ENCODE peak calls at places on chromosomes 7 and 10, in eight cellular contexts. M is GM20000, J is pancreas, K is astrocyte of the spinal cord, H is Calu3, R is HCT116, G is HFFc6, D is natural killer cell. S is an unnamed sample.

GRCh38 chr7:1046722-1047679 is 2.7 kb downstream of the GPR146 start:
- DNase-seq in R (no peak), G (no peak), H (peak), D (no peak), M (no peak), K (no peak), J (no peak), S (no peak)

GRCh38 chr10:84185526-84186175 is 8.7 kb upstream of the CDHR1 start:
- DNase-seq in J (no peak), H (no peak), G (no peak), D (no peak), M (no peak), R (no peak), K (no peak), S (no peak)

GRCh38 chr7:50661345-50662058 is 96.3 kb upstream of the DDC start:
- DNase-seq in J (no peak), M (no peak), D (no peak), R (no peak), K (no peak), H (no peak), G (no peak), S (peak)

GRCh38 chr7:131431289-131431688 is 103.6 kb downstream of the MKLN1 start:
- DNase-seq in D (no peak), M (no peak), J (peak), R (no peak), H (no peak), G (no peak), K (peak), S (no peak)

GRCh38 chr10:6649107-6649720 is 69.1 kb upstream of the PRKCQ start:
- DNase-seq in M (no peak), G (no peak), D (no peak), R (no peak), H (no peak), K (no peak), J (no peak), S (no peak)

GRCh38 chr7:129136887-129137647 is 7.4 kb upstream of the TSPAN33 start:
- DNase-seq in M (peak), G (no peak), R (no peak), J (no peak), K (no peak), H (no peak), D (no peak), S (no peak)

GRCh38 chr7:88758355-88759215 is 915 bp upstream of the ZNF804B start:
- DNase-seq in J (peak), K (peak), R (no peak), G (no peak), H (peak), D (no peak), M (peak), S (no peak)

GRCh38 chr10:27695704-27696103 is 49.9 kb downstream of the MKX start:
- DNase-seq in R (no peak), M (no peak), G (no peak), K (no peak), J (no peak), H (no peak), D (no peak), S (no peak)

GRCh38 chr10:70920519-70920918 is 32.2 kb upstream of the PCBD1 start:
- DNase-seq in D (no peak), K (no peak), J (peak), M (no peak), R (no peak), H (peak), G (no peak), S (no peak)

GRCh38 chr7:44274623-44274975 is 50.8 kb downstream of the CAMK2B start:
- DNase-seq in G (no peak), M (no peak), R (no peak), J (no peak), H (no peak), K (no peak), D (no peak), S (no peak)

GRCh38 chr7:64308019-64308275 is 5.8 kb upstream of the ZNF736 start:
- DNase-seq in M (no peak), K (no peak), R (no peak), H (no peak), J (no peak), G (no peak), D (no peak), S (no peak)

GRCh38 chr7:96017877-96018276 is 245.5 kb downstream of the DYNC1I1 start:
- DNase-seq in K (no peak), H (peak), R (no peak), D (no peak), G (no peak), M (no peak), J (peak), S (no peak)

GRCh38 chr10:3750884-3751283 is 34.1 kb downstream of the KLF6 start:
- DNase-seq in G (no peak), K (no peak), M (no peak), D (no peak), H (no peak), R (no peak), J (no peak), S (no peak)

GRCh38 chr7:3338161-3338560 is 37.1 kb downstream of the SDK1 start:
- DNase-seq in M (no peak), J (peak), H (no peak), D (no peak), R (no peak), K (no peak), G (no peak), S (no peak)

GRCh38 chr10:117318909-117319308 is 56.3 kb downstream of the PDZD8 start:
- DNase-seq in J (no peak), K (peak), D (no peak), G (peak), R (no peak), H (no peak), M (no peak), S (no peak)

GRCh38 chr7:86932038-86932512 is 127.4 kb downstream of the ELAPOR2 start:
- DNase-seq in G (peak), R (no peak), J (no peak), K (peak), D (no peak), M (no peak), H (no peak), S (no peak)

GRCh38 chr10:8908013-8908412 is 853.5 kb downstream of the GATA3 start:
- DNase-seq in G (no peak), D (no peak), J (no peak), K (no peak), R (no peak), M (no peak), H (no peak), S (no peak)

GRCh38 chr7:154777023-154777422 is 225.9 kb downstream of the PAXIP1 start:
- DNase-seq in M (no peak), G (peak), J (no peak), H (no peak), K (no peak), D (no peak), R (peak), S (no peak)

GRCh38 chr10:132534348-132535064 is 3.1 kb upstream of the INPP5A start:
- DNase-seq in R (no peak), H (no peak), D (no peak), G (no peak), K (no peak), M (no peak), J (no peak), S (no peak)

GRCh38 chr7:55951637-55952351 is at the start of gene MRPS17:
- DNase-seq in K (peak), G (peak), H (peak), M (peak), D (peak), J (peak), R (peak), S (peak)

GRCh38 chr10:9253121-9253520 is 1198.6 kb downstream of the GATA3 start:
- DNase-seq in D (no peak), K (peak), G (peak), H (no peak), R (no peak), J (no peak), M (no peak), S (no peak)

GRCh38 chr7:16098585-16099179 is 322.7 kb downstream of the CRPPA start:
- DNase-seq in J (no peak), G (no peak), K (peak), M (no peak), R (peak), D (no peak), H (peak), S (no peak)

GRCh38 chr7:25752967-25753791 is 398.8 kb upstream of the NFE2L3 start:
- DNase-seq in R (no peak), G (no peak), J (no peak), K (no peak), D (no peak), H (no peak), M (no peak), S (no peak)

GRCh38 chr10:101229275-101230184 is at the start of gene LBX1:
- DNase-seq in G (no peak), D (no peak), H (no peak), K (no peak), J (no peak), M (peak), R (no peak), S (no peak)

GRCh38 chr7:112517487-112517886 is 36.7 kb downstream of the LSMEM1 start:
- DNase-seq in M (no peak), H (no peak), D (no peak), G (no peak), J (no peak), K (no peak), R (no peak), S (no peak)

GRCh38 chr10:119207367-119207668 is at the start of gene GRK5:
- DNase-seq in H (peak), J (peak), R (peak), K (peak), M (peak), G (peak), D (peak), S (peak)

GRCh38 chr7:44534501-44534900 is 6.6 kb downstream of the NPC1L1 start:
- DNase-seq in K (peak), D (peak), H (peak), M (peak), G (no peak), R (peak), J (no peak), S (peak)

GRCh38 chr7:158869876-158870275 is 13.5 kb downstream of the DYNC2I1 start:
- DNase-seq in D (no peak), R (no peak), M (no peak), H (no peak), G (no peak), K (no peak), J (no peak), S (no peak)

GRCh38 chr7:1953199-1954190 is 279.2 kb downstream of the MAD1L1 start:
- DNase-seq in K (no peak), M (no peak), D (no peak), H (no peak), R (no peak), G (no peak), J (no peak), S (no peak)

GRCh38 chr7:18509491-18509890 is 13.9 kb downstream of the HDAC9 start:
- DNase-seq in H (no peak), R (no peak), M (no peak), J (no peak), D (no peak), G (no peak), K (peak), S (no peak)

GRCh38 chr7:131879424-131879823 is 323.0 kb upstream of the PODXL start:
- DNase-seq in D (no peak), M (no peak), K (no peak), G (no peak), H (no peak), J (no peak), R (no peak), S (no peak)

GRCh38 chr10:60747817-60748469 is 30.3 kb upstream of the CDK1 start:
- DNase-seq in R (no peak), J (no peak), H (no peak), D (no peak), M (no peak), K (no peak), G (no peak), S (no peak)

GRCh38 chr7:151798851-151799428 is 78.0 kb downstream of the PRKAG2 start:
- DNase-seq in G (no peak), K (no peak), J (no peak), R (no peak), M (no peak), H (no peak), D (no peak), S (no peak)

GRCh38 chr10:6239213-6239991 is 36.7 kb downstream of the PFKFB3 start:
- DNase-seq in H (peak), D (no peak), J (no peak), K (peak), R (peak), G (peak), M (peak), S (peak)

GRCh38 chr10:100828744-100829102 is 83.3 kb downstream of the PAX2 start:
- DNase-seq in G (no peak), H (no peak), J (peak), M (peak), D (no peak), K (no peak), R (no peak), S (no peak)

GRCh38 chr7:77738871-77739270 is 42.6 kb downstream of the RSBN1L start:
- DNase-seq in D (no peak), K (peak), M (no peak), G (peak), H (no peak), R (no peak), J (no peak), S (no peak)

DNA sequence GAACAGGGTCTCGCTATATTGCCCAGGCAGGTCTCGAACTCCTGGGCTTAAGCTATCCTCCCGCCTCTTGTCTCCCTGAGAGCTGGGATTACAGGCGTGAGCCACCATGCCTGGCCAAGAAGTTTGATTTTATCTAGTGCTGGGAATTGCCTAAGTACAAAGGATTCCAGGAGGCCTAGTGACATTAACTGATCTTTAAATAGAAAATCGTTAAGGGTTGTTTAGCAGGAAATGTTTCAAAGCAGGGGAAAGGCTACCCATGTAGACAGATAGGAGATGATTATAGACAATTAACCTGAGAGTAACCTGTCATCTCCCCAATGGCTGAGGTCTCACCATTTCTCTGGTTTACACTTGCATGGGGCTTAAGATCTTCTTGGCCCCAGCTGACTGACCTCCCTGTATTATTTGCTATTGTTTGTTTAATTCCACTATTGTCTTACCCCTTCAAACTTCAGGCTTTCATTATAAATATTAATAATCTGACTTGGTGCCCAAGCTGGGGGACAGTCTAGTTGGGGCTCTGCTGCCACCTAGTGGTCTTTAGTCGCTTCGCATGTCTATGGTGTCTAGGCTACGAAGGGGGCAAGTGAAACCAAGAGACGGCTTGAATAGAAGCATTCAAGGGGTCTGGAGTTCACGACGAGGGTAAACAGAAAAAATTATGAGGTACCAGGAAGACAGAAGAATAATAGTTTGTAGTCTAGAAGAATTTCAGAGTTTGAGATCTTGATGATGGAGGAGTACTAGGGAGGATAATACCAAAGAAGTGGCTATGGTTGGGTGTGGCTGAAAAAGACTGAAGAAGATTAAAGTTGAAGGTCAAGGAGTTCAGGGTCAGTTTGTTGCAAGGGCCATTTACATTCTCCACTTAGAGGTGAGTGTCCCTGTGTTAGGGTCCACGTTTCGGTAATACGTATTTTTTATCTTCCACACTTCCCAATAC is 40.4 kb upstream of the BPGM start:
- DNase-seq in M (peak), J (peak), G (peak), H (peak), D (peak), K (peak), R (peak), S (no peak)
- TF ChIP-seq CTCF in M (peak), J (peak), G (peak), H (peak), D (peak), K (peak), R (peak), S (peak)

GRCh38 chr7:43076189-43076605 is 36.2 kb upstream of the HECW1 start:
- DNase-seq in D (no peak), M (peak), R (no peak), J (no peak), G (no peak), H (no peak), K (no peak), S (no peak)

GRCh38 chr7:43077285-43077684 is 35.2 kb upstream of the HECW1 start:
- DNase-seq in D (no peak), J (no peak), K (no peak), H (no peak), M (no peak), G (no peak), R (no peak), S (no peak)

GRCh38 chr7:43072530-43072929 is 39.9 kb upstream of the HECW1 start:
- DNase-seq in J (no peak), M (no peak), D (no peak), K (no peak), H (no peak), G (no peak), R (no peak), S (no peak)

GRCh38 chr7:43076606-43077005 is 35.8 kb upstream of the HECW1 start:
- DNase-seq in M (no peak), J (no peak), G (no peak), K (no peak), H (no peak), D (no peak), R (no peak), S (no peak)

GRCh38 chr7:43071604-43072003 is 40.8 kb upstream of the HECW1 start:
- DNase-seq in M (no peak), J (peak), D (no peak), R (peak), H (peak), K (no peak), G (no peak), S (no peak)
- TF ChIP-seq CTCF in M (no peak), J (no peak), D (no peak), R (peak), H (no peak), K (peak), G (peak), S (peak)

DNA sequence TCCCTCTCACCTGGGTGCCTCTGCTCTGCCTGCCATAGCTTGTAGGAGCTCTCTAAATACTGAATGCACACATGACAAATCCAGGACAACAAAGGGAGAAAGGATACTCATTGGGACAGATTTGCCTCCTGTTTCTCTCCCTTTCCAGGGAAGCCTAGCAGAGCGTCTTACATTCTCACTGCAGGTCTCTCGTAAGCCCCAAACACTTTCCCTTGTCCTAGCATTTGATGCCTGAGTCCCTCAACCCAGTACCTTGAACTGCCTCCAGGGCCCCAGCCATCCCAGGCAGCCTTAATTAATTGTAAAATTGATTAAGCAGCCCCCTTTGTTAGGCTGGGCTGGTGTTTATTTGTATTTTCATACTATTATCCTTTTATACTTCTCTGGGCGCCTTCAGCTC is 243.6 kb downstream of the RPS24 start:
- DNase-seq in R (no peak), H (no peak), D (no peak), J (no peak), M (no peak), G (no peak), K (no peak), S (no peak)
- TF ChIP-seq CTCF in R (no peak), H (no peak), D (no peak), J (no peak), M (no peak), G (peak), K (no peak), S (no peak)

DNA sequence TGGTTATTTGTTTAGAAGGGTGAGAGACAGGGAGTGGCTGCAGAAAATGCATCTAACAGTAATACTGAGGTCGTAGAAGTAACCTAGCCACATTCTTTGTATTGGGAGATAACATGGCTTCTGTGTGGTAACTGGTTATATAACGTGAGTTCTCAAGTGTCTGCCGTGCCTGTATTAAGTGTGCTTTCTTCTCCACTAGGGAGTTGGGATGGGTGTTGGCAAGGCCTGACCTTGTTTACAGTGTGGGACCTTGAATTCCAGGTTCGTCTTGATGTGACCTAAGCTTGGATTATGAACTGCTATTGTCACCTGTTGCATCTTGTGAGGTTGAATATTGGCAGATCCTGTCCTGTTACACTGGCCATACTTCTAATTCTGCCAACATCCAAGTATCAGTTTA is 145.3 kb upstream of the NAMPT start:
- DNase-seq in K (no peak), J (no peak), D (no peak), G (no peak), R (no peak), M (no peak), H (no peak), S (no peak)
- TF ChIP-seq CTCF in K (no peak), J (no peak), D (no peak), G (no peak), R (no peak), M (no peak), H (no peak), S (no peak)

S was measured in CD14-positive monocyte.